ENCODE peak calls at places on chromosomes 12 and 14, in six cellular contexts. B is tibial nerve, N is fibroblast of mammary gland, W is fibroblast of lung, J is GM12864, V is astrocyte of the spinal cord. C is an unnamed sample.

GRCh38 chr12:101117842-101118241 is 92.2 kb downstream of the SLC5A8 start:
- DNase-seq in J (no peak), V (no peak), N (no peak), B (no peak), W (no peak), C (no peak)

GRCh38 chr14:94145902-94146527 is 16.6 kb upstream of the IFI27L2 start:
- DNase-seq in B (no peak), W (no peak), J (no peak), N (no peak), V (no peak), C (no peak)

GRCh38 chr12:108683906-108684556 is 47.3 kb downstream of the CORO1C start:
- DNase-seq in J (no peak), B (no peak), V (no peak), W (no peak), N (no peak), C (no peak)

GRCh38 chr14:96088131-96088880 is 49.1 kb downstream of the C14orf132 start:
- DNase-seq in N (no peak), J (no peak), V (no peak), W (no peak), B (no peak), C (no peak)

GRCh38 chr14:20662968-20663731 is 21.2 kb upstream of the RNASE4 start:
- DNase-seq in W (peak; percentile 61), J (peak; percentile 84), B (peak; percentile 39), N (peak; percentile 88), V (peak; percentile 48), C (peak; percentile 69)

GRCh38 chr12:52216807-52217206 is 16.2 kb upstream of the KRT7 start:
- DNase-seq in N (no peak), B (no peak), V (no peak), J (no peak), W (no peak), C (no peak)

GRCh38 chr14:24297190-24297964 is 2.2 kb downstream of the DHRS1 start:
- DNase-seq in N (peak; percentile 20), J (no peak), W (peak; percentile 20), V (no peak), B (no peak), C (peak; percentile 50)

GRCh38 chr14:104778694-104779331 is 16.7 kb downstream of the AKT1 start:
- DNase-seq in V (no peak), W (no peak), J (no peak), N (no peak), B (no peak), C (no peak)

GRCh38 chr14:105093426-105094192 is 28.4 kb upstream of the GPR132 start:
- DNase-seq in W (peak; percentile 61), B (no peak), V (peak; percentile 72), N (peak; percentile 49), J (peak; percentile 40), C (peak; percentile 92)

GRCh38 chr14:73696466-73697390 is 17.5 kb downstream of the PNMA1 start:
- DNase-seq in W (peak; percentile 51), J (peak; percentile 70), V (peak; percentile 65), B (no peak), N (peak; percentile 90), C (peak; percentile 79)

DNA sequence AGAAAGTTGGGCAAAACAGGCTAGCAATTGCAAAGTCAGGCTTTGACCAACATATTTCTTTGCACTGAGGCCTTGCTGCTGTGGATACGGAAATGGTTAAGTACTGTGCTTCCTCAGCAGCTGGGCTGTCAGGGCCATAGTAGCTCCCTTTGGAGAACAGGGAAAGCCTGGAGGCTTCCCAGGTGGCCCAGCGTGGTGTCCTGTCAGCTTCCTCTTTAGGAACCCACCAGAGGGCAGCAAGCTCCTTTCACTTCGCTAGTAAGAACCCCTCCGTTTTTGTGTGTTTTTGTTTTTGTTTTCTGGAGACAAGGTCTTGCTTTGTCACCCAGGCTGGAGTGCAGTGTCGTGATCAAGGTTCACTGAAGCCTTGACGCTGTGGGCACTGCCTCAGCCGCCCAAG is 1.7 kb upstream of the CFAP251 start:
- DNase-seq in N (peak; percentile 56), J (no peak), W (peak; percentile 66), V (peak; percentile 51), B (no peak), C (no peak)
- TF ChIP-seq CTCF in N (peak; percentile 29), J (peak; percentile 35), W (peak; percentile 59), V (peak; percentile 53), B (no peak), C (peak; percentile 32)

GRCh38 chr12:6963016-6963731 is 7.3 kb downstream of the PHB2 start:
- DNase-seq in N (no peak), J (no peak), B (no peak), W (no peak), V (no peak), C (no peak)

GRCh38 chr12:6961278-6961694 is 9.2 kb downstream of the PHB2 start:
- DNase-seq in W (no peak), V (no peak), N (peak; percentile 78), J (no peak), B (no peak), C (no peak)

GRCh38 chr12:6962285-6963015 is 8.0 kb downstream of the PHB2 start:
- DNase-seq in N (no peak), B (no peak), W (no peak), J (no peak), V (no peak), C (no peak)

GRCh38 chr12:6960291-6961277 is 9.4 kb downstream of the PTPN6 start:
- DNase-seq in N (peak; percentile 44), V (peak; percentile 28), W (peak; percentile 33), B (no peak), J (no peak), C (no peak)

DNA sequence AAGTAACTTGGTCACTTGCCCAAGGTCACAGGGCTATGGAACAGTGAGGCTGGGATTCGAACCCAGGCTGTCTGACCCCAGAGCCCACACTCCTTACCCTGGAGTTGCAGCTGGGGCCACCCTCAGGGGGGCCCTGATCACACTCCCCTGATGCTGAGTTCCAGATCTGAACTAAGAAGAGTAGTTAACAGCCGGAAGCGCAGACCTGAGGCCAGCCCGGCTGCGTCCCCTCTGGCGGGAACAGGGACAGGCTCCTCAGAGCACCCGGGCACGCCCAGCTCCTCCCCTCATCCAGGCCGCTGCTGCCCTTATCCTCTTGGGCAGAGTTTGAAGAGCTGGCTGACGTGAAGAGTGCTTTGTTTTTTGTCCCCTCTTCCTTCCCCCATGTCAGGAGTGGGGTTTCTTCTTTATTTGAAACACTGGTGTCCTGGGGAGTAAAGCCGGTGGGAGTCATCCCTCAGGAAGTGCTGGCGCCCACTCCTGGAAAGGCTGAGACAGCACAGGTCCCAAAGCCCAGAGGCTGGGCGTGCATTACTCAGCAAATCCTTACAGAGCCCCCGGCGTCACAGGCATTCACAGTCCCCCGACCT is 8.7 kb downstream of the PHB2 start:
- DNase-seq in W (peak; percentile 63), V (peak; percentile 79), J (no peak), B (no peak), N (peak; percentile 77), C (peak; percentile 79)
- H3K4me3 ChIP-seq in W (no peak overlapping the region), V (no peak overlapping the region), J (no peak overlapping the region), B (no peak overlapping the region), N (peak overlapping the region; percentile 21), C (no peak overlapping the region)

GRCh38 chr14:91330846-91331245 is 86.3 kb upstream of the GPR68 start:
- DNase-seq in W (no peak), N (no peak), V (no peak), B (no peak), J (no peak), C (no peak)

GRCh38 chr14:91330111-91330696 is 85.7 kb upstream of the GPR68 start:
- DNase-seq in W (no peak), B (no peak), J (no peak), V (no peak), N (no peak), C (no peak)

GRCh38 chr14:91333640-91334039 is 84.0 kb downstream of the CCDC88C start:
- DNase-seq in V (no peak), N (no peak), J (no peak), W (no peak), B (no peak), C (no peak)

GRCh38 chr14:91332448-91333059 is 85.1 kb downstream of the CCDC88C start:
- DNase-seq in N (no peak), B (no peak), V (no peak), W (no peak), J (no peak), C (no peak)

DNA sequence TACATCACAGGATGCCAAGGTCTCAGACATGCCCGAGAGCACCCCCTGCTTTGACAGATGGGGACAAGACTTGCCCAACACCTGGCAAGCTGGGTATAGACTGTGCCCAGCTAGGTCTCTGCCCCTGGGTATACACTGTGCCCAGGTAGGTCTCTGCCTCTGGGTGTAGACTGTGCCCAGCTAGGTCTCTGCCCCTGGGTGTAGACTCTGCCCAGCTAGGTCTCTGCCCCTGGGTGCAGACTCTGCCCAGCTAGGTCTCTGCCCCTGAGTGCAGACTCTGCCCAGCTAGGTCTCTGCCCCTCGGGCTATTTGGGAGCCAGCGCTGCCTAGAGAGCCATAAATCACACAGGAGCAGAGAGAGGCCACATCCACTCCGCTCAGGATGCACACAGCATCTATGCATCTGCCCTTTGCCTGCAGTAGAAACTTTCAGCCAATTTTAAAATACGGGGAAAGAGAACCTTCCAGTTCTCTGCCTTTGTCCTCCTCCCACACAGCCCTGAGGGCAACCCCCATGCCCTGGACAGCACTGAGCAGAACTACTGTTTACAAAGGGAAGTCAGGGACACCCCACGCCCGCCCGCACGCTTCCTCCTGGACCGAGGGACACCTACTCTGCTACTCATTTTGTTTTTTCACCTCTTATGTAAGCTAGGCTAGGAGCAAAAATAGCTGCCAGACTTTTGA is 85.7 kb downstream of the CCDC88C start:
- DNase-seq in B (no peak), V (no peak), W (no peak), J (no peak), N (no peak), C (no peak)
- TF ChIP-seq CTCF in B (no peak), V (no peak), W (no peak), J (no peak), N (no peak), C (no peak)

DNA sequence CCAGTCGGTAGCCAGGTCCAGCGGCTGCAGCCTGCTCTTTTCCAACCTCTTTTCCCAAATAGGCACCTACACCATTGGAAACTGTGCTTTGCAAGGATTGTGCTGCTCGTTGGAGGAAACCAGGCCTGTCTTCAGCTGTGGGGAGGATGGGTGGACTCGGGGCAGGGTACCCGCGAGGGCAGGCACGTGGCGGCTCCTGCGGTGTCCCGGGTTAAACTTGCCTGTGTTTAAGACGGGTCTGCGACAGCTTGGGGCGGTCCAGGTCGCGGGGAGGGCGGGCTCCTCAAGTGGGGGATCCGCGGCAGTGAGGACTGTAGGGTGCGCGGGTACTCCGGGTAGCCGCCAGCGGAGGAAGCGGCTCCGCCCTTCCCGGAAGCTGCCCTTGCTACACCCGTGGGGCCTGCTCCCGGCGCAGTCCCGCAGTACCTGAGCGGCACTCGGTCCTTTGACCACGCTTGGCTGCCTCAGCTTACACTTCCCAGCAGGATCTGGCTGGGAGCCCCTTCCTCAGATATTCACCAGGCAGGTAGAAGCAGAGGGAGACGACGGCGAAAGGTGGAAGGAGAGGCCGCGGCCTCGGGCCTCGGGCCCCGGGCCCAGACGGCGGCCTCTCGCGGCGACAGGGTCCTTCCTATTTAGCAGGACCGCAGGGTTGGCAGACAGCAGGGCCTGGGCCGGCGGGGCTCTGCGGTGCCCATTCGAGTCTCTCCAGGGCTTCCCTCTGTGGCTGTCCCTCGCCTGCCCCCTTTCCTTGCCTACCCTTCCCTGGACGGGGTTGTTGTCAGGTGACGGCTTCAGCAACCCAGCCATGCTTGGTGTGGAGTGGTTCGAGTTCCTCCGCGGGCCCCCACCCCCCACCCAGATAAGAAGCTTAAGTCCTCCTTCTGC is 2.9 kb downstream of the TTC6 start:
- DNase-seq in V (no peak), N (no peak), W (no peak), J (no peak), B (no peak), C (no peak)
- H3K4me3 ChIP-seq in V (no peak overlapping the region), N (peak overlapping the region; percentile 9), W (no peak overlapping the region), J (no peak overlapping the region), B (no peak overlapping the region), C (no peak overlapping the region)

DNA sequence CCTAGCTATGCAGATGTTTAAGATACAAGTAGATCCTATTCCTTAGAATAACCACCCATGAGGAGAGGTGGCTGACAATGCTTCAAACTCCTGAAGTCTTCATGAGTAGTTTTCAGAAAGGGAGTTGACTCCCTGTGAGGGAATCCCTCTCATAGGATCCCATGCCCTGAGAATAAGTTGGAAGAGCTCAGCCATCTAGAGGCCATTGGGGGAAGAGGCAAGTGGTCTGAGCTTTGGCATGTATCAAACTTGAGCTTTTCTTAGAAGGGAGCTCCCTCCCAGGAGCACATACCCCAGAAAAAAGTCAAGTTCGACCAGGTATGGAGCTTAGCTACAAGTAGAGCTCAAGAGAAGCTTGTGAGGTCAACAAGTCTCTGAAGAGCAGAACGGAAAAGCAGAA is 165.7 kb upstream of the RBM19 start:
- DNase-seq in V (no peak), W (no peak), J (no peak), N (no peak), B (no peak), C (no peak)
- TF ChIP-seq CTCF in V (no peak), W (no peak), J (peak; percentile 1), N (peak; percentile 15), B (no peak), C (no peak)

C was measured in foreskin fibroblast.